ENCODE peak calls at places on chromosome 12, in seven cellular contexts. P is effector CD4-positive, alpha-beta T cell; Z is AG04450; A is HFF-Myc; L is NCI-H1694 treated with DMSO at 0.1 percent for 48 hours; C is left lobe of liver; M is GM13977. G is an unnamed sample.

GRCh38 chr12:32395031-32395430 is 4.3 kb upstream of the FGD4 start:
- DNase-seq in P (no peak), Z (no peak), A (no peak), L (no peak), C (no peak), M (no peak), G (no peak)

GRCh38 chr12:113857371-113857770 is 108.8 kb downstream of the RBM19 start:
- DNase-seq in P (no peak), Z (no peak), A (no peak), L (no peak), C (no peak), M (no peak), G (no peak)

GRCh38 chr12:55659486-55660385 is 23.0 kb downstream of the OR10P1 start:
- DNase-seq in P (no peak), Z (no peak), A (no peak), L (no peak), C (no peak), M (no peak), G (no peak)

GRCh38 chr12:57521475-57522018 is 1.1 kb upstream of the MBD6 start:
- DNase-seq in P (peak; percentile 12), Z (no peak), A (no peak), L (peak; percentile 39), C (peak; percentile 60), M (no peak), G (no peak)

GRCh38 chr12:99959549-99960170 is 25.1 kb downstream of the ANKS1B start:
- DNase-seq in P (no peak), Z (no peak), A (no peak), L (peak; percentile 91), C (no peak), M (no peak), G (no peak)

GRCh38 chr12:110641512-110641911 is 27.6 kb downstream of the TCTN1 start:
- DNase-seq in P (no peak), Z (no peak), A (no peak), L (no peak), C (no peak), M (no peak), G (no peak)

GRCh38 chr12:52480073-52480472 is 6.5 kb upstream of the KRT6C start:
- DNase-seq in P (no peak), Z (no peak), A (no peak), L (no peak), C (no peak), M (no peak), G (no peak)

GRCh38 chr12:10365716-10366433 is 24.0 kb downstream of the KLRK1 start:
- DNase-seq in P (no peak), Z (no peak), A (no peak), L (no peak), C (no peak), M (no peak), G (no peak)

GRCh38 chr12:74349925-74350324 is 187.7 kb upstream of the ATXN7L3B start:
- DNase-seq in P (no peak), Z (no peak), A (peak; percentile 17), L (no peak), C (no peak), M (no peak), G (no peak)

GRCh38 chr12:18651525-18651924 is 86.3 kb downstream of the PLCZ1 start:
- DNase-seq in P (no peak), Z (no peak), A (no peak), L (no peak), C (no peak), M (no peak), G (no peak)

GRCh38 chr12:59194794-59195193 is 274.5 kb upstream of the LRIG3 start:
- DNase-seq in P (no peak), Z (no peak), A (no peak), L (no peak), C (no peak), M (no peak), G (no peak)

GRCh38 chr12:15230137-15230536 is 8.9 kb upstream of the RERG start:
- DNase-seq in P (no peak), Z (no peak), A (no peak), L (no peak), C (no peak), M (no peak), G (no peak)

GRCh38 chr12:68951652-68952051 is 18.7 kb upstream of the CPM start:
- DNase-seq in P (no peak), Z (no peak), A (no peak), L (no peak), C (no peak), M (no peak), G (no peak)

GRCh38 chr12:65695077-65695865 is 129.0 kb upstream of the HMGA2 start:
- DNase-seq in P (no peak), Z (peak; percentile 93), A (peak; percentile 72), L (no peak), C (peak; percentile 57), M (no peak), G (peak; percentile 95)

GRCh38 chr12:123141615-123142517 is 9.0 kb downstream of the PITPNM2 start:
- DNase-seq in P (no peak), Z (peak; percentile 36), A (peak; percentile 38), L (no peak), C (peak; percentile 79), M (no peak), G (peak; percentile 40)

GRCh38 chr12:114401346-114402320 is 4.3 kb downstream of the TBX5 start:
- DNase-seq in P (no peak), Z (no peak), A (no peak), L (no peak), C (no peak), M (peak; percentile 18), G (no peak)

GRCh38 chr12:109625131-109625559 is 51.6 kb downstream of the MVK start:
- DNase-seq in P (no peak), Z (no peak), A (no peak), L (no peak), C (no peak), M (no peak), G (no peak)

GRCh38 chr12:59596232-59597143 is 659 bp downstream of the SLC16A7 start:
- DNase-seq in P (peak; percentile 77), Z (peak; percentile 48), A (peak; percentile 65), L (peak; percentile 39), C (peak; percentile 76), M (peak; percentile 56), G (peak; percentile 23)

GRCh38 chr12:54593135-54593534 is 4.7 kb upstream of the PPP1R1A start:
- DNase-seq in P (no peak), Z (no peak), A (no peak), L (no peak), C (no peak), M (no peak), G (no peak)

GRCh38 chr12:61536525-61536924 is 723.7 kb upstream of the USP15 start:
- DNase-seq in P (no peak), Z (no peak), A (no peak), L (no peak), C (no peak), M (no peak), G (no peak)

GRCh38 chr12:96989916-96990315 is 82.9 kb downstream of the NEDD1 start:
- DNase-seq in P (no peak), Z (no peak), A (no peak), L (no peak), C (no peak), M (no peak), G (no peak)

GRCh38 chr12:94620611-94621010 is 29.7 kb downstream of the TMCC3 start:
- DNase-seq in P (no peak), Z (no peak), A (no peak), L (no peak), C (no peak), M (no peak), G (no peak)

GRCh38 chr12:9760699-9761406 is at the start of gene CD69:
- DNase-seq in P (peak; percentile 78), Z (no peak), A (no peak), L (no peak), C (no peak), M (peak; percentile 29), G (no peak)

GRCh38 chr12:116918464-116918863 is 7.7 kb downstream of the FBXW8 start:
- DNase-seq in P (no peak), Z (no peak), A (no peak), L (no peak), C (no peak), M (no peak), G (no peak)

GRCh38 chr12:57897296-57897974 is 43.9 kb upstream of the ATP23 start:
- DNase-seq in P (no peak), Z (no peak), A (no peak), L (no peak), C (no peak), M (no peak), G (no peak)

GRCh38 chr12:132617822-132618682 is 524 bp upstream of the P2RX2 start:
- DNase-seq in P (no peak), Z (no peak), A (no peak), L (no peak), C (no peak), M (no peak), G (no peak)

GRCh38 chr12:81668475-81668874 is 90.7 kb downstream of the PPFIA2 start:
- DNase-seq in P (no peak), Z (no peak), A (no peak), L (no peak), C (no peak), M (no peak), G (no peak)

GRCh38 chr12:76083246-76083735 is 1.2 kb downstream of the NAP1L1 start:
- DNase-seq in P (no peak), Z (no peak), A (no peak), L (no peak), C (no peak), M (no peak), G (no peak)

GRCh38 chr12:2682301-2683282 is 112.2 kb upstream of the FKBP4 start:
- DNase-seq in P (peak; percentile 29), Z (peak; percentile 36), A (no peak), L (peak; percentile 71), C (peak; percentile 39), M (no peak), G (no peak)

GRCh38 chr12:104750061-104750460 is 208.0 kb downstream of the SLC41A2 start:
- DNase-seq in P (no peak), Z (peak; percentile 48), A (peak; percentile 27), L (no peak), C (no peak), M (no peak), G (no peak)

GRCh38 chr12:95637010-95637409 is 85.7 kb upstream of the USP44 start:
- DNase-seq in P (no peak), Z (no peak), A (no peak), L (no peak), C (no peak), M (no peak), G (no peak)

GRCh38 chr12:85794551-85794950 is 41.7 kb downstream of the RASSF9 start:
- DNase-seq in P (no peak), Z (no peak), A (no peak), L (no peak), C (no peak), M (no peak), G (no peak)

GRCh38 chr12:12244341-12244740 is 22.5 kb downstream of the LRP6 start:
- DNase-seq in P (no peak), Z (no peak), A (no peak), L (no peak), C (no peak), M (no peak), G (no peak)

GRCh38 chr12:51409846-51410245 is 14.8 kb upstream of the SLC4A8 start:
- DNase-seq in P (no peak), Z (no peak), A (no peak), L (no peak), C (no peak), M (no peak), G (no peak)

GRCh38 chr12:98519257-98519907 is 4.0 kb downstream of the TMPO start:
- DNase-seq in P (no peak), Z (no peak), A (no peak), L (no peak), C (no peak), M (no peak), G (no peak)

GRCh38 chr12:115752913-115753726 is 524.4 kb downstream of the MED13L start:
- DNase-seq in P (no peak), Z (peak; percentile 48), A (peak; percentile 77), L (peak; percentile 2), C (peak; percentile 49), M (peak; percentile 24), G (peak; percentile 17)

GRCh38 chr12:54398218-54398617 is 13.7 kb upstream of the ZNF385A start:
- DNase-seq in P (no peak), Z (no peak), A (no peak), L (no peak), C (no peak), M (no peak), G (no peak)

GRCh38 chr12:47808049-47808448 is 11.7 kb downstream of the HDAC7 start:
- DNase-seq in P (peak; percentile 69), Z (no peak), A (no peak), L (no peak), C (no peak), M (peak; percentile 58), G (no peak)

G was measured in AG04449.